ENCODE peak calls at places on chromosomes 5 and 9, in seven cellular contexts. One of them, this sample, is unnamed.

GRCh38 chr5:142141463-142141862 is 32.9 kb downstream of the NDFIP1 start:
- DNase-seq in GM23338: no peak
- DNase-seq in stomach: no peak
- DNase-seq in K562: no peak
- DNase-seq in breast epithelium: no peak
- DNase-seq in upper lobe of left lung: no peak
- DNase-seq in HepG2: no peak
- DNase-seq in this sample: no peak

GRCh38 chr5:160792281-160792680 is 59.7 kb downstream of the ATP10B start:
- DNase-seq in GM23338: no peak
- DNase-seq in stomach: no peak
- DNase-seq in K562: no peak
- DNase-seq in breast epithelium: no peak
- DNase-seq in upper lobe of left lung: no peak
- DNase-seq in HepG2: no peak
- DNase-seq in this sample: no peak

GRCh38 chr5:118791986-118792734 is 196.2 kb downstream of the DTWD2 start:
- DNase-seq in GM23338: peak; percentile 86
- DNase-seq in stomach: peak; percentile 30
- DNase-seq in K562: peak; percentile 51
- DNase-seq in breast epithelium: peak; percentile 28
- DNase-seq in upper lobe of left lung: no peak
- DNase-seq in HepG2: peak; percentile 54
- DNase-seq in this sample: peak; percentile 66

GRCh38 chr9:128155736-128156500 is 4.1 kb upstream of the BBLN start:
- DNase-seq in GM23338: no peak
- DNase-seq in stomach: no peak
- DNase-seq in K562: no peak
- DNase-seq in breast epithelium: no peak
- DNase-seq in upper lobe of left lung: no peak
- DNase-seq in HepG2: no peak
- DNase-seq in this sample: no peak

GRCh38 chr9:104088416-104088815 is 5.7 kb upstream of the SMC2 start:
- DNase-seq in GM23338: no peak
- DNase-seq in stomach: no peak
- DNase-seq in K562: no peak
- DNase-seq in breast epithelium: no peak
- DNase-seq in upper lobe of left lung: no peak
- DNase-seq in HepG2: no peak
- DNase-seq in this sample: no peak

GRCh38 chr5:23448627-23449026 is 58.8 kb upstream of the PRDM9 start:
- DNase-seq in GM23338: no peak
- DNase-seq in stomach: no peak
- DNase-seq in K562: no peak
- DNase-seq in breast epithelium: no peak
- DNase-seq in upper lobe of left lung: no peak
- DNase-seq in HepG2: no peak
- DNase-seq in this sample: no peak

GRCh38 chr9:78261403-78262001 is 25.6 kb downstream of the CEP78 start:
- DNase-seq in GM23338: peak; percentile 61
- DNase-seq in stomach: no peak
- DNase-seq in K562: peak; percentile 23
- DNase-seq in breast epithelium: no peak
- DNase-seq in upper lobe of left lung: no peak
- DNase-seq in HepG2: peak; percentile 23
- DNase-seq in this sample: peak; percentile 39

GRCh38 chr9:114446036-114446435 is 58.3 kb upstream of the AKNA start:
- DNase-seq in GM23338: no peak
- DNase-seq in stomach: no peak
- DNase-seq in K562: no peak
- DNase-seq in breast epithelium: no peak
- DNase-seq in upper lobe of left lung: no peak
- DNase-seq in HepG2: no peak
- DNase-seq in this sample: peak; percentile 63

GRCh38 chr9:132877818-132878694 is at the start of gene AK8:
- DNase-seq in GM23338: peak; percentile 85
- DNase-seq in stomach: peak; percentile 78
- DNase-seq in K562: peak; percentile 95
- DNase-seq in breast epithelium: peak; percentile 46
- DNase-seq in upper lobe of left lung: peak; percentile 64
- DNase-seq in HepG2: peak; percentile 23
- DNase-seq in this sample: peak; percentile 67

GRCh38 chr5:175900131-175900530 is 28.8 kb downstream of the CPLX2 start:
- DNase-seq in GM23338: no peak
- DNase-seq in stomach: no peak
- DNase-seq in K562: no peak
- DNase-seq in breast epithelium: no peak
- DNase-seq in upper lobe of left lung: no peak
- DNase-seq in HepG2: no peak
- DNase-seq in this sample: no peak

GRCh38 chr9:111034573-111035539 is 3.4 kb downstream of the LPAR1 start:
- DNase-seq in GM23338: no peak
- DNase-seq in stomach: no peak
- DNase-seq in K562: no peak
- DNase-seq in breast epithelium: no peak
- DNase-seq in upper lobe of left lung: no peak
- DNase-seq in HepG2: no peak
- DNase-seq in this sample: no peak

DNA sequence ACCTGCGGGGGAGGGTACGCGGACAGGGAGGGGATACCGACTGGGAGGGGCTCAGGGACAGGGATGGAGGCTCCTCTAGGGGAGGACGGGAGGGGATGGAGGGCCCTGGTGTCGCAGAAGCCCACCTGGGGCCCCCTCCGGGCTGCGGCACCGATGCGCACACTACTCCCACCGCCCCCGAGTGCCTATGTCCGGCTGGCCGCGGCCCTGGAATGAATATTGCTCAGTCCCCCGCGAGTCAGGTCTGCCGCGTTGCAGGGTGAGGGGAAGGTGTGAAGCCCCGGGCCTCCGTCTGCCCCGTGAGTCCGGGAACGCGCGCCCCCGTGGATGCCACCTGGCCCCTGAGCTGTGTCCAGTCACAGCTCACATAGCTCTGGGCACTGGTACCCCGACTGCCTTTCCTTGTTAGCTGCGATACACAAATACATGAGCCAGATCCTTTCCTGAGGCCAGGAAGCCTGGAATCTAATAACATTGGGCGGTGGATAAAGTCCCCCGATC is 44.5 kb upstream of the PRSS3 start:
- DNase-seq in GM23338: peak; percentile 22
- DNase-seq in stomach: no peak
- DNase-seq in K562: no peak
- DNase-seq in breast epithelium: no peak
- DNase-seq in upper lobe of left lung: no peak
- DNase-seq in HepG2: no peak
- DNase-seq in this sample: peak; percentile 28
- H3K27ac ChIP-seq in GM23338: no peak overlapping the region
- H3K27ac ChIP-seq in stomach: peak overlapping the region; percentile 41
- H3K27ac ChIP-seq in K562: no peak overlapping the region
- H3K27ac ChIP-seq in breast epithelium: no peak overlapping the region
- H3K27ac ChIP-seq in upper lobe of left lung: no peak overlapping the region
- H3K27ac ChIP-seq in HepG2: no peak overlapping the region
- H3K27ac ChIP-seq in this sample: no peak overlapping the region

GRCh38 chr9:126916909-126917308 is 2.3 kb downstream of the RALGPS1 start:
- DNase-seq in GM23338: peak; percentile 58
- DNase-seq in stomach: no peak
- DNase-seq in K562: no peak
- DNase-seq in breast epithelium: no peak
- DNase-seq in upper lobe of left lung: no peak
- DNase-seq in HepG2: peak; percentile 48
- DNase-seq in this sample: no peak

GRCh38 chr9:126919193-126919592 is 4.6 kb downstream of the RALGPS1 start:
- DNase-seq in GM23338: no peak
- DNase-seq in stomach: no peak
- DNase-seq in K562: no peak
- DNase-seq in breast epithelium: no peak
- DNase-seq in upper lobe of left lung: no peak
- DNase-seq in HepG2: peak; percentile 86
- DNase-seq in this sample: no peak

GRCh38 chr9:126914458-126915280 is at the start of gene RALGPS1:
- DNase-seq in GM23338: peak; percentile 99
- DNase-seq in stomach: peak; percentile 97
- DNase-seq in K562: peak; percentile 96
- DNase-seq in breast epithelium: peak; percentile 92
- DNase-seq in upper lobe of left lung: peak; percentile 97
- DNase-seq in HepG2: peak; percentile 88
- DNase-seq in this sample: peak; percentile 95

GRCh38 chr9:126915846-126916543 is 1.4 kb downstream of the RALGPS1 start:
- DNase-seq in GM23338: no peak
- DNase-seq in stomach: no peak
- DNase-seq in K562: no peak
- DNase-seq in breast epithelium: no peak
- DNase-seq in upper lobe of left lung: no peak
- DNase-seq in HepG2: peak; percentile 22
- DNase-seq in this sample: no peak

GRCh38 chr9:126915281-126915816 is 767 bp downstream of the RALGPS1 start:
- DNase-seq in GM23338: peak; percentile 96
- DNase-seq in stomach: peak; percentile 95
- DNase-seq in K562: peak; percentile 80
- DNase-seq in breast epithelium: peak; percentile 66
- DNase-seq in upper lobe of left lung: peak; percentile 88
- DNase-seq in HepG2: no peak
- DNase-seq in this sample: no peak
- H3K4me3 ChIP-seq in GM23338: peak overlapping the region; percentile 69
- H3K4me3 ChIP-seq in stomach: peak overlapping the region; percentile 76
- H3K4me3 ChIP-seq in K562: peak overlapping the region; percentile 70
- H3K4me3 ChIP-seq in breast epithelium: peak overlapping the region; percentile 43
- H3K4me3 ChIP-seq in upper lobe of left lung: peak overlapping the region; percentile 7
- H3K4me3 ChIP-seq in HepG2: peak overlapping the region; percentile 69
- H3K4me3 ChIP-seq in this sample: peak overlapping the region; percentile 30

GRCh38 chr9:27117489-27118135 is 8.6 kb downstream of the TEK start:
- DNase-seq in GM23338: no peak
- DNase-seq in stomach: peak; percentile 70
- DNase-seq in K562: no peak
- DNase-seq in breast epithelium: no peak
- DNase-seq in upper lobe of left lung: peak; percentile 71
- DNase-seq in HepG2: peak; percentile 49
- DNase-seq in this sample: peak; percentile 98
- TF ChIP-seq POLR2AphosphoS5 in GM23338: no peak
- TF ChIP-seq POLR2AphosphoS5 in stomach: no peak
- TF ChIP-seq POLR2AphosphoS5 in K562: no peak
- TF ChIP-seq POLR2AphosphoS5 in breast epithelium: no peak
- TF ChIP-seq POLR2AphosphoS5 in upper lobe of left lung: peak; percentile 87
- TF ChIP-seq POLR2AphosphoS5 in HepG2: no peak
- TF ChIP-seq POLR2AphosphoS5 in this sample: peak; percentile 74

GRCh38 chr5:77492653-77493000 is 511 bp upstream of the WDR41 start:
- DNase-seq in GM23338: no peak
- DNase-seq in stomach: no peak
- DNase-seq in K562: no peak
- DNase-seq in breast epithelium: no peak
- DNase-seq in upper lobe of left lung: no peak
- DNase-seq in HepG2: no peak
- DNase-seq in this sample: no peak
- H3K27ac ChIP-seq in GM23338: no peak overlapping the region
- H3K27ac ChIP-seq in stomach: peak overlapping the region; percentile 97
- H3K27ac ChIP-seq in K562: no peak overlapping the region
- H3K27ac ChIP-seq in breast epithelium: peak overlapping the region; percentile 96
- H3K27ac ChIP-seq in upper lobe of left lung: peak overlapping the region; percentile 96
- H3K27ac ChIP-seq in HepG2: peak overlapping the region; percentile 81
- H3K27ac ChIP-seq in this sample: no peak overlapping the region

DNA sequence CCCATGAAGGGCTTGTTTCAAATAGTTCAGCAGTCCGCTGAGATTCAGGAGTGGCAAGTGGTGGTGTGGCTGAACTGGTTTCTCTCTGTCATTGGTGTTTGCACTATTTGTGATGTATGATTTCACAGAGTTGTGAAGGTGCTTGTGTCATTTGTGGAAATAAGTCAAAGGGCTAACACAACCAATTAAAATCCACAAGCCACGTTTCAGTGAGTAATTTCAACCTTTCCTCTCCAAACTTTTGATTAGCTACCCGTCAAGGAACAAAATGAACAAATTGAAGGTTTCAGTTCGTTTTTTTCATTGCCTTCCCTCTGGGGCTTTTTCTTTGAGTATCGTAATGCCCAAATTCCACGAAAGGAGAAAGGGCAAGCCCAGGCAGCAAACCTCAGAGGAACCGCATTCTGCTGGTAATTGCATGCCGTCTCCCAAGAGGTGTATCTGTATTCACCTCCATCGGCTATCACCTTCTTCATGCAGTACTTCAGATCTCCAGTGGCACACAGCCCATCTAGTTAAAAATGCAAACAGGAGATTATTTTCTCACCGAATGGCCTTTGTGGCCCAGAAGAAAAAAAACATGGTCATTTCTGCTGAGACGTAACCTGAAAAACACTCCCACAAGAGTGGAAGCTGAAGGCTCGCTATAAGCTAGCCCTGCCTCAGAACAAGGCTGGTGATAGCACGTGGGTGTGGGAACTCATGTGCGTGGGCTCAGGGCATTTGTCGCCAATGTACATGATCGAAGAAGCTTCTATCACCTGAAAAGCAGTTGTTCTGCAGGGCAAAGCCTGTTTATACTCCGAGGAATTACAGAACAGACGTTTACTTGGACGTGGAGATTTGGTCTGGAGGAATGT is 197.1 kb downstream of the NR3C1 start:
- DNase-seq in GM23338: no peak
- DNase-seq in stomach: no peak
- DNase-seq in K562: no peak
- DNase-seq in breast epithelium: no peak
- DNase-seq in upper lobe of left lung: no peak
- DNase-seq in HepG2: no peak
- DNase-seq in this sample: no peak
- H3K4me3 ChIP-seq in GM23338: no peak overlapping the region
- H3K4me3 ChIP-seq in stomach: no peak overlapping the region
- H3K4me3 ChIP-seq in K562: no peak overlapping the region
- H3K4me3 ChIP-seq in breast epithelium: no peak overlapping the region
- H3K4me3 ChIP-seq in upper lobe of left lung: no peak overlapping the region
- H3K4me3 ChIP-seq in HepG2: no peak overlapping the region
- H3K4me3 ChIP-seq in this sample: no peak overlapping the region

This sample was measured in endothelial cell of umbilical vein.